ENCODE peak calls at places on chromosome 20, in four cellular contexts. One of them, this sample, is unnamed.

GRCh38 chr20:1264727-1265126 is 1.4 kb upstream of the SNPH start:
- DNase-seq in epithelial cell of proximal tubule: no peak
- DNase-seq in 8988T: no peak
- DNase-seq in AG04449: no peak
- DNase-seq in this sample: no peak

GRCh38 chr20:58828141-58828540 is 22.6 kb downstream of the GNAS-AS1 start:
- DNase-seq in epithelial cell of proximal tubule: no peak
- DNase-seq in 8988T: no peak
- DNase-seq in AG04449: no peak
- DNase-seq in this sample: no peak

GRCh38 chr20:13024581-13024980 is 15.8 kb downstream of the SPTLC3 start:
- DNase-seq in AG04449: no peak
- DNase-seq in 8988T: no peak
- DNase-seq in epithelial cell of proximal tubule: no peak
- DNase-seq in this sample: no peak

GRCh38 chr20:59781236-59781635 is 152.2 kb downstream of the SYCP2 start:
- DNase-seq in epithelial cell of proximal tubule: no peak
- DNase-seq in AG04449: no peak
- DNase-seq in 8988T: no peak
- DNase-seq in this sample: no peak

GRCh38 chr20:35314460-35315198 is 22.4 kb upstream of the FAM83C start:
- DNase-seq in AG04449: no peak
- DNase-seq in epithelial cell of proximal tubule: no peak
- DNase-seq in 8988T: no peak
- DNase-seq in this sample: no peak

GRCh38 chr20:63089051-63089907 is 82.5 kb upstream of the BHLHE23 start:
- DNase-seq in epithelial cell of proximal tubule: no peak
- DNase-seq in 8988T: no peak
- DNase-seq in AG04449: no peak
- DNase-seq in this sample: no peak

GRCh38 chr20:11882651-11883050 is 35.0 kb upstream of the BTBD3 start:
- DNase-seq in 8988T: no peak
- DNase-seq in epithelial cell of proximal tubule: no peak
- DNase-seq in AG04449: no peak
- DNase-seq in this sample: no peak

GRCh38 chr20:49276201-49276894 is 1.5 kb downstream of the ZNFX1 start:
- DNase-seq in AG04449: no peak
- DNase-seq in epithelial cell of proximal tubule: peak
- DNase-seq in 8988T: no peak
- DNase-seq in this sample: no peak

GRCh38 chr20:47465335-47466090 is 36.2 kb upstream of the NCOA3 start:
- DNase-seq in AG04449: no peak
- DNase-seq in 8988T: no peak
- DNase-seq in epithelial cell of proximal tubule: no peak
- DNase-seq in this sample: no peak

GRCh38 chr20:753897-754635 is 14.2 kb downstream of the SLC52A3 start:
- DNase-seq in epithelial cell of proximal tubule: no peak
- DNase-seq in AG04449: no peak
- DNase-seq in 8988T: no peak
- DNase-seq in this sample: no peak

GRCh38 chr20:13424174-13424833 is 203.2 kb downstream of the ISM1 start:
- DNase-seq in 8988T: no peak
- DNase-seq in epithelial cell of proximal tubule: peak
- DNase-seq in AG04449: no peak
- DNase-seq in this sample: no peak

GRCh38 chr20:38326309-38326708 is 20.0 kb upstream of the LBP start:
- DNase-seq in 8988T: no peak
- DNase-seq in epithelial cell of proximal tubule: no peak
- DNase-seq in AG04449: no peak
- DNase-seq in this sample: no peak

GRCh38 chr20:49750611-49751396 is 37.1 kb upstream of the B4GALT5 start:
- DNase-seq in epithelial cell of proximal tubule: no peak
- DNase-seq in AG04449: no peak
- DNase-seq in 8988T: no peak
- DNase-seq in this sample: no peak

GRCh38 chr20:2652724-2653510 is 485 bp downstream of the NOP56 start:
- DNase-seq in AG04449: no peak
- DNase-seq in 8988T: no peak
- DNase-seq in epithelial cell of proximal tubule: no peak
- DNase-seq in this sample: no peak